ENCODE peak calls at places on chromosomes 11 and 22, in six cellular contexts. J, V, Z, N, F and I are unnamed samples.

GRCh38 chr11:112513936-112514716 is 253.5 kb upstream of the PLET1 start:
- DNase-seq in J (no peak), N (no peak), V (no peak), Z (no peak), F (no peak), I (no peak)

GRCh38 chr22:31278643-31279326 is 13.5 kb downstream of the PIK3IP1 start:
- DNase-seq in J (no peak), F (no peak), N (no peak), V (no peak), Z (no peak), I (no peak)

GRCh38 chr11:101860694-101861371 is 54.0 kb upstream of the CEP126 start:
- DNase-seq in V (no peak), Z (peak; percentile 0), F (peak; percentile 76), N (no peak), J (peak; percentile 57), I (peak; percentile 29)

GRCh38 chr11:102831128-102831708 is 12.2 kb downstream of the MMP3 start:
- DNase-seq in N (peak; percentile 84), F (peak; percentile 23), J (no peak), Z (no peak), V (no peak), I (peak; percentile 51)

GRCh38 chr22:37575490-37576003 is 4.3 kb downstream of the LGALS2 start:
- DNase-seq in N (no peak), F (no peak), J (no peak), Z (no peak), V (no peak), I (no peak)

GRCh38 chr11:117876341-117877119 is at the start of gene FXYD6:
- DNase-seq in V (no peak), N (no peak), F (no peak), Z (no peak), J (peak; percentile 74), I (peak; percentile 35)

GRCh38 chr22:31130873-31131272 is 8.1 kb downstream of the INPP5J start:
- DNase-seq in N (no peak), V (no peak), Z (no peak), F (no peak), J (no peak), I (no peak)

GRCh38 chr22:46626911-46627805 is 7.0 kb downstream of the GRAMD4 start:
- DNase-seq in V (peak; percentile 63), Z (no peak), J (no peak), N (no peak), F (no peak), I (no peak)

GRCh38 chr22:43329061-43329460 is 14.1 kb downstream of the SCUBE1 start:
- DNase-seq in N (no peak), Z (no peak), V (no peak), F (no peak), J (no peak), I (no peak)

GRCh38 chr22:42855726-42856125 is 1.3 kb downstream of the ARFGAP3 start:
- DNase-seq in N (no peak), Z (no peak), J (no peak), F (no peak), V (no peak), I (no peak)

GRCh38 chr22:36971305-36971704 is 47.9 kb downstream of the TST start:
- DNase-seq in J (no peak), V (no peak), F (no peak), Z (no peak), N (no peak), I (no peak)

GRCh38 chr11:60769811-60770210 is 13.1 kb downstream of the MS4A15 start:
- DNase-seq in Z (no peak), J (no peak), V (no peak), F (no peak), N (peak; percentile 40), I (no peak)

GRCh38 chr11:95764267-95764898 is 25.2 kb downstream of the FAM76B start:
- DNase-seq in F (peak; percentile 67), J (peak; percentile 68), V (no peak), N (no peak), Z (no peak), I (no peak)

GRCh38 chr11:69125861-69126260 is 29.9 kb upstream of the SMIM38 start:
- DNase-seq in V (no peak), F (no peak), Z (no peak), J (no peak), N (peak; percentile 19), I (no peak)